ENCODE peak calls at places on chromosomes 6 and 20, in five cellular contexts. W is kidney tubule cell, E is iPS DF 19.7, T is AG20443, Z is NCI-H2171 treated with DMSO at 0.1 percent for 48 hours. M is an unnamed sample.

GRCh38 chr6:11277275-11278206 is 45.1 kb upstream of the NEDD9 start:
- DNase-seq in E (peak), T (peak), Z (no peak), W (peak), M (peak)

GRCh38 chr20:47800619-47801018 is 15.3 kb upstream of the SULF2 start:
- DNase-seq in T (no peak), Z (peak), E (no peak), W (no peak), M (no peak)

GRCh38 chr20:45782890-45783289 is 8.8 kb downstream of the WFDC3 start:
- DNase-seq in E (no peak), T (no peak), Z (no peak), W (peak), M (no peak)

GRCh38 chr20:48544402-48545333 is 283.1 kb downstream of the PREX1 start:
- DNase-seq in W (no peak), T (no peak), E (no peak), Z (peak), M (no peak)

GRCh38 chr20:50957798-50958732 is at the start of gene DPM1:
- DNase-seq in Z (peak), E (peak), W (peak), T (peak), M (peak)

GRCh38 chr6:167678102-167679101 is 148.3 kb upstream of the AFDN start:
- DNase-seq in Z (peak), T (no peak), E (no peak), W (no peak), M (no peak)

GRCh38 chr6:99819853-99820252 is 174.2 kb downstream of the MCHR2 start:
- DNase-seq in T (no peak), W (no peak), Z (no peak), E (no peak), M (no peak)

GRCh38 chr20:33995053-33995816 is 1.5 kb downstream of the RALY start:
- DNase-seq in T (no peak), W (no peak), E (no peak), Z (peak), M (peak)

GRCh38 chr20:63280929-63281545 is 8.4 kb downstream of the ARFGAP1 start:
- DNase-seq in Z (no peak), W (no peak), E (no peak), T (no peak), M (no peak)

GRCh38 chr6:169724554-169725269 is 412 bp upstream of the PHF10 start:
- DNase-seq in E (no peak), T (peak), Z (peak), W (no peak), M (peak)

GRCh38 chr6:109441069-109441816 is 719 bp downstream of the SMPD2 start:
- DNase-seq in W (peak), T (peak), E (no peak), Z (peak), M (peak)